ENCODE peak calls at places on chromosome 20, in six cellular contexts. V is naive thymus-derived CD4-positive, alpha-beta T cell; T is Ammon's horn; M is activated CD4-positive, CD25-positive, alpha-beta regulatory T cell; D is substantia nigra; B is amniotic epithelial cell. Q is an unnamed sample.

GRCh38 chr20:35226775-35227681 is 538 bp downstream of the MMP24 start:
- DNase-seq in V (peak; percentile 46), D (peak; percentile 17), M (no peak), T (peak; percentile 18), B (peak; percentile 48), Q (no peak)

GRCh38 chr20:48783533-48784272 is 44.1 kb downstream of the PREX1 start:
- DNase-seq in B (no peak), T (no peak), D (no peak), V (no peak), M (no peak), Q (no peak)

GRCh38 chr20:1417273-1417672 is 24.4 kb upstream of the FKBP1A start:
- DNase-seq in B (peak; percentile 74), D (no peak), M (no peak), T (no peak), V (no peak), Q (no peak)

GRCh38 chr20:42024653-42025052 is 406.5 kb upstream of the CHD6 start:
- DNase-seq in T (no peak), D (no peak), B (no peak), M (no peak), V (no peak), Q (no peak)

GRCh38 chr20:38856570-38856969 is 51.1 kb downstream of the PPP1R16B start:
- DNase-seq in B (no peak), M (no peak), V (no peak), D (no peak), T (no peak), Q (no peak)

GRCh38 chr20:50196896-50197295 is 6.3 kb downstream of the CEBPB start:
- DNase-seq in M (no peak), T (no peak), V (no peak), B (no peak), D (no peak), Q (no peak)

GRCh38 chr20:58515240-58516212 is at the start of gene APCDD1L:
- DNase-seq in B (peak; percentile 25), V (no peak), T (no peak), M (no peak), D (no peak), Q (no peak)

GRCh38 chr20:13684566-13685222 is 46.0 kb upstream of the TASP1 start:
- DNase-seq in B (peak; percentile 19), T (no peak), M (no peak), V (no peak), D (no peak), Q (no peak)

GRCh38 chr20:32364554-32365208 is 6.5 kb downstream of the ASXL1 start:
- DNase-seq in V (no peak), M (no peak), T (no peak), B (no peak), D (no peak), Q (no peak)